ENCODE peak calls at places on chromosomes 6 and 20, in five cellular contexts. U is pancreas, E is fibroblast of lung, W is stomach, X is NT2/D1. J is an unnamed sample.

GRCh38 chr20:17525650-17526049 is 5.5 kb downstream of the BFSP1 start:
- DNase-seq in U (no peak), E (no peak), W (peak; percentile 32), X (peak; percentile 16), J (peak; percentile 77)

GRCh38 chr6:39886871-39887270 is 47.4 kb downstream of the MOCS1 start:
- DNase-seq in U (no peak), E (no peak), W (no peak), X (no peak), J (no peak)

GRCh38 chr6:111260570-111261298 is 173.4 kb downstream of the SLC16A10 start:
- DNase-seq in U (no peak), E (no peak), W (no peak), X (no peak), J (no peak)

GRCh38 chr6:149045404-149045803 is 272.1 kb upstream of the TAB2 start:
- DNase-seq in U (no peak), E (no peak), W (no peak), X (no peak), J (no peak)

GRCh38 chr20:18666803-18667460 is 79.1 kb downstream of the DTD1 start:
- DNase-seq in U (no peak), E (no peak), W (no peak), X (no peak), J (no peak)

GRCh38 chr6:82906951-82907350 is 158.7 kb downstream of the UBE3D start:
- DNase-seq in U (no peak), E (peak; percentile 78), W (no peak), X (no peak), J (no peak)

GRCh38 chr6:38319259-38320255 is 320.2 kb downstream of the BTBD9 start:
- DNase-seq in U (no peak), E (peak; percentile 15), W (no peak), X (no peak), J (no peak)

GRCh38 chr6:129598244-129599187 is 111.5 kb downstream of the ARHGAP18 start:
- DNase-seq in U (no peak), E (peak; percentile 91), W (no peak), X (peak; percentile 35), J (no peak)

GRCh38 chr6:39335780-39336541 is 13.5 kb upstream of the KCNK16 start:
- DNase-seq in U (no peak), E (peak; percentile 2), W (no peak), X (no peak), J (no peak)

GRCh38 chr6:114740547-114740946 is 397.7 kb upstream of the HS3ST5 start:
- DNase-seq in U (no peak), E (no peak), W (no peak), X (no peak), J (no peak)

GRCh38 chr6:43308101-43308989 is at the start of gene CRIP3:
- DNase-seq in U (peak; percentile 23), E (peak; percentile 19), W (peak; percentile 34), X (no peak), J (no peak)

GRCh38 chr6:143396497-143397228 is 53.8 kb downstream of the ADAT2 start:
- DNase-seq in U (no peak), E (no peak), W (no peak), X (no peak), J (no peak)

GRCh38 chr6:39295538-39295937 is 18.7 kb downstream of the KCNK17 start:
- DNase-seq in U (no peak), E (peak; percentile 30), W (no peak), X (no peak), J (no peak)

GRCh38 chr6:31663961-31664789 is 622 bp downstream of the GPANK1 start:
- DNase-seq in U (no peak), E (peak; percentile 75), W (no peak), X (no peak), J (no peak)

GRCh38 chr6:89299451-89299850 is 15.6 kb downstream of the GABRR2 start:
- DNase-seq in U (no peak), E (no peak), W (no peak), X (no peak), J (no peak)

DNA sequence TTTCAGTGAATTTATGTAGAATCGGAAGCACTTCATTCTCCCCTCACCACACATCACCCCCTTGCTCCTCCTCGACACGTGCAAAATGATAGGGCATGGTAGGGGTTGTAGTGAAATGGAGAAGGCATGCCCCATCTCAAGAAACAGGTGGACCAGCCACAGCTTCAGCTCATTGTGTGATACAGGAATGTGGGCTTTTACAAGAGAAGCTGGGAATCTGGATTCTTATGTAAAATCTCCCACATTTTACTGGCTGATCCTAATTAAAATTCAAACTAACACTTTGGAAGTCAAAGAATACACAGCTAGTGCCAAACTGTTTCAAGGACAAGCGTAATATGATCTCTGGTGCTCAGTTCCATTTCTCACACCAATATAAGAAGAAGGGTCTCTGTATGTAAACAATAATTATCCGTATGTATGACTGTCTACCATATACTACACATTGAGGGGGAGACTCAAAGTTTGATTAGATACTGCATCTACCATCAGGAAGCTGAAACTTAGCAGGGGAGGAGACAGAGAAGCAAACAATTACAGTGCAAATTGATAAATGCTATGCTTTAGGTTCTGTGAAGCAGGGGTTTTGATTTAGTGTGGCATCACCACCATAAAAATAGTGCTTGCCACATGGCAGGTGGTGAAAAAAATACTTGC is 24.3 kb upstream of the KIAA0408 start:
- DNase-seq in U (no peak), E (no peak), W (no peak), X (peak; percentile 68), J (no peak)
- H3K4me1 ChIP-seq in U (no peaks in the 10 kb centered on the region), E (peaks cover 3% of the 10 kb centered on the region), W (peaks cover 16% of the 10 kb centered on the region), X (no peaks in the 10 kb centered on the region), J (peaks cover 9% of the 10 kb centered on the region)

DNA sequence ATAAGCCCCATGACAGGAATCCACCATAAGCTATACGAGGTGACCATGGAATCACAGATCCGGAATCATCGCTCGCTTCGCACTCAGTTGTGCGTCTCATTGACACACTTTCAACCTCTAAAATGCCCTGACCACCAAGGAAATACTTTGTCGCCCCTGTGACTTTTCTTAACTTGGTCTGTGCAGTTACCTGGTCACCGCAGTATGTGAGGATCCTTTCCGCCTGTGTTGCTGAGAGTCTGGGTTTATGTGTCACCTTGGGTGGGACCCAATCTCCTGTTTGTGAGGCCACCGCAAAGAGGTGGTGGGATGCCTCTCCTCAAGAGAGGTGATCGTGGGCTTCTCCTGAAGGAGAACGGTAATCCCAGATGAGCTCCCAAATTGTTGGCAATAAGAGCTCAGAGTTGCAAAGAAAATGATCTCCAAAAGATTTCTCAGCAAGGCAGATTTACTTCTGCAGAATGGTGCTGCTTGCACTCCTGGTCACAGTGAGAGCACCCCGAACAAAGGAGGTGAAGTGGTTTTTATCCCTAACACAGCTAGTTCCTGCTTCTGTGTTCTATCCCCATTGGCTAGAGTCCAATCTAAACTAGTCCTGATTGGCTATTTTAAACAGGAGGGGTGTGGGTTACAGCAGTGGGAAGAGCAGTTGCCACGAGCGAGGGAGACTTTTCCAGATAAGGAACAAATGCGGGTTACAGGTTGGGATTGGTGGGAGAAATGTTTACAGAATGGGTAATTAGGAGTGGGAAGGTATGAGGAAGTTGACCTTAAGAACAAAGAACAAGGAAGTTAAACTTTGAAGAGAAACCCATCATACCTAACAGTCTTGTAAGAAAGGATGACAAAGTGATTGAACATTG is 9.1 kb upstream of the ZNFX1 start:
- DNase-seq in U (no peak), E (no peak), W (no peak), X (no peak), J (peak; percentile 90)
- H3K4me3 ChIP-seq in U (no peak overlapping the region), E (no peak overlapping the region), W (peak overlapping the region; percentile 87), X (no peak overlapping the region), J (no peak overlapping the region)

GRCh38 chr6:11370191-11371018 is 137.9 kb upstream of the NEDD9 start:
- DNase-seq in U (peak; percentile 10), E (no peak), W (no peak), X (no peak), J (no peak)

GRCh38 chr6:11366934-11367637 is 134.6 kb upstream of the NEDD9 start:
- DNase-seq in U (no peak), E (no peak), W (no peak), X (no peak), J (peak; percentile 27)

GRCh38 chr6:11368264-11368663 is 135.8 kb upstream of the NEDD9 start:
- DNase-seq in U (no peak), E (no peak), W (no peak), X (no peak), J (no peak)

GRCh38 chr6:11367638-11368199 is 135.3 kb upstream of the NEDD9 start:
- DNase-seq in U (peak; percentile 9), E (no peak), W (no peak), X (no peak), J (peak; percentile 78)

DNA sequence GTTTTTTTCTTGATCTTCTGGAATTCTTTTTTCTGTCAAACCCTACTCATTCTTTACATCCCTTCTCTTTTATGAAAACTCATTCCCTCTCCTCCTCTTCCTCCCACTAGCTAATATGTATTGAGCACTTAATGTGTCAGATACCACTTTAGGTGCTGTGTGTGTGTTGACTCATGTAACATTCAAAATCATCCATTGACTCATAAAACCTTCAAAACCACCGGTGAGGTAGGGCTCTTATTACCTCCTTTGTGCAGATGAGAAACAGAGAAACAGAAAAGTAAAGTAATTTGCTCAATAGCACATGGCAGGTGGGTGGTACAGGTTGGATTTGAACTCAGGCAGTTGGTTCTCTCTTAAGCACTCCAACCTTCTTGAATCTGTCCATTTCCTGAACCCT is 136.3 kb upstream of the NEDD9 start:
- DNase-seq in U (no peak), E (no peak), W (no peak), X (no peak), J (no peak)
- H3K4me1 ChIP-seq in U (peaks cover 4% of the 10 kb centered on the region), E (no peaks in the 10 kb centered on the region), W (peaks cover 17% of the 10 kb centered on the region), X (no peaks in the 10 kb centered on the region), J (peaks cover 54% of the 10 kb centered on the region)

DNA sequence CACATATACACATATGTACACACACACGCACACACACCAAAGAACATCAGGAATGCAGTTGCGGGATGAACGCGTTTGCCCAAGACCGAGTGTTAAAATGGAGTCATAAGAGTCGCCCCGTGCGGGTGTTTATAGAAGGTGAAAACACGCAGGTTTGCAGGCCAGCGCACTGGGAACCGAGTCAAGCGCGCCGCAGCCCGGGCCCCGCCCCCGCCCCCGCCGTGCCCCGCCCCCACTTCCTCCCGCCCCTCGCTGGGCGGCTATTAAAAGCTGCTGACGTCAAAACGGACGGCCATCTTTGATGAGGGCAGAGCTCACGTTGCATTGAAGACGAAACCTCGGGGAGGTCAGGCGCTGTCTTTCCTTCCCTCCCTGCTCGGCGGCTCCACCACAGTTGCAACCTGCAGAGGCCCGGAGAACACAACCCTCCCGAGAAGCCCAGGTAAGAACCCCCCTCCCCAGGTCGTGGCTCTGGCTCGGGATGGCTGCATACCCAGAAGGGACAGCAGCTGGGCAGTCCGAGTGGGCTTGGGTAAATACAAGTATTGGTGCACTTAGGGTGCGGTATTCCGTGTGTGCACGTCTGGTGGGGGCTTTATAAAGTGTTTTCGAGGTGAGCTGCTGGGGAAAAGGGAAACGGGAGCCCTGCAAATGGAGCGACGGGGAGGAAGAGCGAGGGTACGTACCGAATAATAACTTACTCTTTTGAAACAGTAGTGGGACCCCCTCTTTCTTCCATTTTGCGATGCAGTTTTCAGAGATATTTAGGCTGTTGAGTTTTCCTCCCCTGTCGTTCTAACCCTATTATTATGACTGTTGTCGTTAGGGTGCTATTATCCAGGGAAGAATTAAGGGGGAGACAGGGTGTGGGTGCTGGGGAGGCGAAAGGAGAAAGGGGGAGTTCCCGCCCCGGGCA is at the start of gene SNAP25:
- DNase-seq in U (peak; percentile 12), E (peak; percentile 97), W (peak; percentile 41), X (peak; percentile 88), J (peak; percentile 42)
- H3K4me3 ChIP-seq in U (no peak within 1 kb of the TSS), E (peak within 1 kb of the TSS; percentile 47), W (peak within 1 kb of the TSS; percentile 42), X (peak within 1 kb of the TSS; percentile 46), J (no peak within 1 kb of the TSS)

J was measured in Caco-2.